ENCODE peak calls at places on chromosomes 12 and 14, in nine cellular contexts. M, E, J, S, Z, V, L, B and T are unnamed samples.

GRCh38 chr12:92987846-92988621 is 58.9 kb upstream of the EEA1 start:
- DNase-seq in S (no peak), M (no peak), Z (no peak), B (no peak), V (peak; percentile 50), E (no peak), L (no peak), J (no peak), T (no peak)

GRCh38 chr12:41888285-41888684 is 256.4 kb downstream of the GXYLT1 start:
- DNase-seq in Z (no peak), S (no peak), J (no peak), B (no peak), E (no peak), M (no peak), V (no peak), L (no peak), T (no peak)

GRCh38 chr12:25051583-25052190 is 102.8 kb upstream of the BCAT1 start:
- DNase-seq in Z (no peak), B (no peak), E (no peak), S (no peak), J (no peak), L (no peak), M (no peak), V (peak; percentile 23), T (no peak)

GRCh38 chr14:74488788-74489397 is 4.2 kb downstream of the NPC2 start:
- DNase-seq in J (no peak), L (no peak), B (no peak), E (no peak), S (no peak), V (no peak), M (no peak), Z (no peak), T (no peak)

GRCh38 chr14:101808020-101808641 is 46.6 kb downstream of the PPP2R5C start:
- DNase-seq in M (no peak), J (no peak), V (no peak), L (peak; percentile 39), Z (no peak), E (peak; percentile 27), S (no peak), B (peak; percentile 60), T (no peak)

GRCh38 chr12:80232873-80233272 is 133.5 kb downstream of the OTOGL start:
- DNase-seq in Z (no peak), J (no peak), S (no peak), V (no peak), L (no peak), M (no peak), E (no peak), B (no peak), T (no peak)

GRCh38 chr14:92657457-92658142 is 90.8 kb downstream of the LGMN start:
- DNase-seq in S (peak; percentile 53), Z (peak; percentile 39), V (peak; percentile 54), E (no peak), L (no peak), M (peak; percentile 87), B (no peak), J (no peak), T (no peak)

GRCh38 chr12:12939888-12940287 is 12.1 kb downstream of the GPRC5D start:
- DNase-seq in B (no peak), L (no peak), E (no peak), Z (no peak), S (no peak), M (no peak), J (no peak), V (no peak), T (no peak)

GRCh38 chr12:88472248-88472647 is 108.0 kb downstream of the KITLG start:
- DNase-seq in M (no peak), L (no peak), J (no peak), B (no peak), S (no peak), E (no peak), V (no peak), Z (no peak), T (no peak)

GRCh38 chr12:11881835-11882234 is 188.9 kb upstream of the BCL2L14 start:
- DNase-seq in V (peak; percentile 51), Z (no peak), S (no peak), B (no peak), J (no peak), E (no peak), M (no peak), L (no peak), T (no peak)

GRCh38 chr12:23944067-23944466 is 5.4 kb downstream of the SOX5 start:
- DNase-seq in J (no peak), M (no peak), S (no peak), V (no peak), B (no peak), E (no peak), L (no peak), Z (no peak), T (no peak)

GRCh38 chr14:83870556-83870955 is 1659.4 kb upstream of the FLRT2 start:
- DNase-seq in S (no peak), M (no peak), L (no peak), E (no peak), V (no peak), Z (no peak), J (no peak), B (no peak), T (no peak)

GRCh38 chr14:83873626-83874025 is 1656.3 kb upstream of the FLRT2 start:
- DNase-seq in M (no peak), L (no peak), Z (no peak), S (no peak), J (no peak), B (no peak), E (no peak), V (no peak), T (no peak)

GRCh38 chr14:83863042-83863441 is 1666.9 kb upstream of the FLRT2 start:
- DNase-seq in M (no peak), Z (no peak), E (no peak), S (no peak), V (no peak), L (no peak), J (no peak), B (no peak), T (no peak)

GRCh38 chr14:83867871-83868270 is 1662.1 kb upstream of the FLRT2 start:
- DNase-seq in V (no peak), L (no peak), Z (no peak), B (no peak), S (peak; percentile 21), M (no peak), J (no peak), E (no peak), T (no peak)
- TF ChIP-seq EP300 in V (no peak), L (no peak), Z (no peak), B (no peak), S (no peak), M (no peak), J (no peak), E (no peak), T (no peak)

GRCh38 chr12:120790114-120790513 is 64.5 kb downstream of the ACADS start:
- DNase-seq in E (no peak), B (no peak), V (no peak), Z (no peak), J (no peak), L (no peak), M (no peak), S (no peak), T (no peak)

GRCh38 chr12:120783197-120783596 is 57.6 kb downstream of the ACADS start:
- DNase-seq in V (no peak), S (no peak), M (no peak), J (no peak), L (no peak), Z (no peak), B (no peak), E (no peak), T (no peak)

GRCh38 chr12:120784804-120785203 is 59.2 kb downstream of the ACADS start:
- DNase-seq in E (no peak), J (no peak), L (no peak), S (no peak), V (no peak), B (no peak), Z (no peak), M (no peak), T (no peak)

GRCh38 chr12:120791669-120792176 is 66.1 kb downstream of the ACADS start:
- DNase-seq in S (no peak), V (no peak), B (no peak), J (no peak), E (no peak), Z (no peak), M (no peak), L (no peak), T (no peak)

GRCh38 chr12:120787889-120788288 is 62.3 kb downstream of the ACADS start:
- DNase-seq in E (no peak), M (no peak), S (no peak), V (no peak), J (no peak), Z (no peak), L (no peak), B (no peak), T (no peak)
- TF ChIP-seq CTCF in E (no peak), M (no peak), S (no peak), V (no peak), J (no peak), Z (no peak), L (no peak), B (no peak), T (no peak)

DNA sequence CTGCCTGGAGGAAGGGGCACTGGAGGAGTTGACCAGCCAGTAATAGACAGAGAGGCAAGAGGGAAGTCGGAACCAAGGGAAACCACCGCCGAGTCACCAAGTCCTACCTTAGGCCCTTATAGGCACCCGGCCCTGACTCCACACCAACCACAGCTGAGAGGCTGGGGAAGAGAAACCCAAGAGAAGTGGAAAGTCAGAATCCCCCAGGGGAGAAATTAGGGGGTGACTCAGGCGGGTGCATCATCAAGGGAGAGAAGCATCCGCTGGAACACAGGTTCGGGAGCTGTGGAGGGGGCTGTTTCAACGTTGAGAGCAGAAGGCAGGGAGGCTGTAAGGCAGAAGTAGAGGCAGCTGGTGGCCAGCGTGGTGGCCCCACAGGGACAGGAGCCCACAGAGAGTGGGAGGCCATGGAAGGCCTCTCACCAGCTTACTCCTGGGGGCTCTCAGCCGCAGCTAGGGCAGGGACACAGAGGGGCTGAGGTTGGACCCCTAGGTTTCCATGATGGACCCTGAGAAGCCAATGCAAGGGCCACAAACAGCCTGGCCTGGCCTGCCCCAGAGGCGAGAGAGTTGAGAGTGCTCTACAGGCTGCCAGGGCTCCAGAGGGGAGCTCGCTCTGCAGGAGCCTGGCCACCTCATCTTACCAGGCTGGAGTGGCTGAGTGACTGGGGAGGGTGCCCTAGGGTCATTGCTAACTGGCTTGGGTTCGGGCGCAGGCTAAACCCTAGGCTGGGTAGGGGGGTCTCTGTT is 1.4 kb upstream of the TRMT61A start:
- DNase-seq in Z (no peak), E (no peak), V (peak; percentile 24), S (no peak), B (no peak), L (no peak), M (no peak), J (no peak), T (no peak)
- TF ChIP-seq EP300 in Z (no peak), E (no peak), V (no peak), S (no peak), B (no peak), L (no peak), M (no peak), J (no peak), T (no peak)

DNA sequence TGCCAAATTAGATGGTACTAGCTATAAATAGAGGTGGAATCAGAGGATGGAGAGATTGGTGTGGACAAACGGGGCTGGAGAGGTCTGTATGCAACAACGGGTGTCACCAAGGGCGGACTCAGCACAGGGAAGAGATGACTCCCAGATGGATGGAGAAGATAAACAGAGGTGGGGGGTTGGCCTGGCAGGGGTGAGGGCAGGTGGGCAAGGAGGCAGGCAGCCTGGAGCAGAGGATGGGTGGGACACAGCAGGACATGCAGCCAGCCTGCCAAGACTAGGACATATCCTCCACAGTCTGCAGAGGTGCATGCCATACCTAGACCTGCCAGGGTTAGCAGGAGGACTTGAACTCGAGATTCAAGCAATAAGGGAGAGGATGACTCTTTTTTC is 56.2 kb downstream of the TTC7B start:
- DNase-seq in Z (no peak), L (no peak), B (no peak), E (no peak), M (no peak), J (no peak), V (no peak), S (no peak), T (no peak)
- TF ChIP-seq CTCF in Z (no peak), L (no peak), B (no peak), E (no peak), M (no peak), J (no peak), V (no peak), S (no peak), T (no peak)